ENCODE peak calls at places on chromosomes 2 and 18, in five cellular contexts. L is HCT116, N is fibroblast of lung, U is IMR-90, R is sigmoid colon. I is an unnamed sample.

GRCh38 chr2:229856416-229856815 is 65.4 kb downstream of the TRIP12 start:
- DNase-seq in L (no peak), N (no peak), U (no peak), R (no peak), I (no peak)

GRCh38 chr2:89763254-89763580 is 1071.7 kb downstream of the RPIA start:
- DNase-seq in L (no peak), N (no peak), U (no peak), R (peak), I (no peak)

GRCh38 chr2:147500229-147500628 is 344.6 kb upstream of the ACVR2A start:
- DNase-seq in L (no peak), N (no peak), U (no peak), R (no peak), I (no peak)

GRCh38 chr2:8452979-8453903 is 228.6 kb upstream of the ID2 start:
- DNase-seq in L (no peak), N (peak), U (peak), R (peak), I (peak)

GRCh38 chr2:194720461-194720860 is 936.6 kb upstream of the SLC39A10 start:
- DNase-seq in L (no peak), N (no peak), U (no peak), R (no peak), I (no peak)

GRCh38 chr2:132522901-132523300 is 106.3 kb downstream of the GPR39 start:
- DNase-seq in L (no peak), N (no peak), U (no peak), R (no peak), I (no peak)

GRCh38 chr2:24892928-24893327 is 27.1 kb downstream of the ADCY3 start:
- DNase-seq in L (no peak), N (peak), U (peak), R (no peak), I (no peak)

GRCh38 chr18:10162340-10162739 is 248.5 kb downstream of the VAPA start:
- DNase-seq in L (no peak), N (no peak), U (no peak), R (no peak), I (no peak)

GRCh38 chr18:48913201-48913600 is 37.6 kb downstream of the SMAD7 start:
- DNase-seq in L (no peak), N (no peak), U (no peak), R (peak), I (no peak)

GRCh38 chr2:240781471-240782220 is 38.4 kb downstream of the KIF1A start:
- DNase-seq in L (no peak), N (no peak), U (no peak), R (peak), I (no peak)

GRCh38 chr18:55351980-55352714 is 235.8 kb downstream of the TCF4 start:
- DNase-seq in L (no peak), N (no peak), U (peak), R (no peak), I (no peak)

GRCh38 chr2:113156278-113157107 is 17.3 kb upstream of the PSD4 start:
- DNase-seq in L (peak), N (peak), U (no peak), R (no peak), I (peak)

GRCh38 chr2:196955036-196955435 is 28.5 kb upstream of the PGAP1 start:
- DNase-seq in L (no peak), N (no peak), U (no peak), R (no peak), I (no peak)

GRCh38 chr18:36850527-36851201 is 21.7 kb downstream of the KIAA1328 start:
- DNase-seq in L (peak), N (peak), U (peak), R (no peak), I (peak)

GRCh38 chr18:75132931-75133525 is 75.9 kb downstream of the PTGR3 start:
- DNase-seq in L (no peak), N (no peak), U (no peak), R (no peak), I (no peak)

GRCh38 chr18:21833619-21834300 is 93.2 kb downstream of the MIB1 start:
- DNase-seq in L (no peak), N (no peak), U (no peak), R (no peak), I (no peak)

GRCh38 chr2:144509548-144510205 is 10.2 kb downstream of the ZEB2 start:
- DNase-seq in L (no peak), N (peak), U (no peak), R (no peak), I (peak)
- H3K4me3 ChIP-seq in L (no peak), N (peak), U (no peak), R (no peak), I (no peak)

GRCh38 chr2:160406591-160407392 is 86.8 kb downstream of the RBMS1 start:
- DNase-seq in L (peak), N (peak), U (peak), R (peak), I (peak)

GRCh38 chr2:160409480-160409879 is 84.1 kb downstream of the RBMS1 start:
- DNase-seq in L (no peak), N (no peak), U (no peak), R (no peak), I (no peak)

GRCh38 chr2:160407393-160408204 is 86.0 kb downstream of the RBMS1 start:
- DNase-seq in L (no peak), N (peak), U (peak), R (peak), I (peak)

GRCh38 chr2:160408205-160408561 is 85.4 kb downstream of the RBMS1 start:
- DNase-seq in L (no peak), N (no peak), U (no peak), R (no peak), I (no peak)

GRCh38 chr2:160408575-160409291 is 84.9 kb downstream of the RBMS1 start:
- DNase-seq in L (no peak), N (no peak), U (no peak), R (no peak), I (no peak)
- TF ChIP-seq CTCF in L (no peak), N (no peak), U (no peak), R (no peak), I (no peak)

GRCh38 chr2:28582152-28582551 is 86.3 kb downstream of the PLB1 start:
- DNase-seq in L (no peak), N (no peak), U (no peak), R (peak), I (no peak)

GRCh38 chr2:28586864-28587263 is 91.0 kb downstream of the PLB1 start:
- DNase-seq in L (no peak), N (no peak), U (no peak), R (peak), I (no peak)

GRCh38 chr2:28582595-28582994 is 86.7 kb downstream of the PLB1 start:
- DNase-seq in L (no peak), N (no peak), U (no peak), R (peak), I (no peak)

GRCh38 chr2:28581312-28581711 is 85.5 kb downstream of the PLB1 start:
- DNase-seq in L (no peak), N (no peak), U (no peak), R (peak), I (no peak)

GRCh38 chr2:28583899-28584553 is 88.2 kb downstream of the PLB1 start:
- DNase-seq in L (peak), N (peak), U (peak), R (peak), I (peak)
- H3K4me3 ChIP-seq in L (peak), N (peak), U (peak), R (no peak), I (no peak)

GRCh38 chr2:6264198-6264597 is 572.0 kb downstream of the SOX11 start:
- DNase-seq in L (no peak), N (no peak), U (no peak), R (no peak), I (no peak)
- TF ChIP-seq CTCF in L (no peak), N (no peak), U (no peak), R (no peak), I (no peak)

DNA sequence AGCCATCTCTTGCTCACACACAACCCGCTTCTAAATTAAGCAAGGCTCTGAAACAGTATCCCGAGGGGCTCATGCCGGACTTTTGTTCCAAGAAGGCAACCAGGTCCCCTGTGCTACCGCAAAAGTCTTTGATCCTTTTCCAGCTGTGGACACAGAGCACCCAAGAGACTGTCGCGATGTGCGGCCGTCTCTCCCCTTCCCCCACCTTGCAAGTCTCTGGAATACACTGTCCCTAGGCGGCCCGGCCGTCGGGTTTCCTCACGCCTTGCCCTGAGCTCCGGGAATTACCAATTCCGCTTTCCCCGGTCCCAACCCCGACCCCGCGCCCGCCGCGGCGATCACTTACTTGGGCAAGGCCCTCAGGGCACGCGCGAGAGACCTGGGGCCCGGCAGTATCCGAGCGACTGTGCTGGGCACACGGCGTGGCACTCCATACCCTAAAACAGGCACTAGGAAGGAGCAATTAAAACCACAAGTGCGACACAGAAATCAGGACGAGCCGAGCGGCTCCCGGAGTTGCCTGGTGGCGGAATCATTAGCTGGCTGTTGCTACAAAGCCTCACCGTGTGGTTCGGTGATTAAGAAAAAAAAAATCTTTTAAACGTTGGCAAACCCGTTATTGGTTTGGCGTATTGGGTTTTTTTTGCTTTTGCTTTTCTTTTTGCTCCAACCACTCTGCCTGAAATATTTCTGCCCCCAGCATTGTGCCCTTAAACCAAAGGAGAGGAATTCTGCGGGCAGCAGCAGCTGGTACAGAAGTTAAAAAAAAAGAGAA is 2.2 kb upstream of the DLX1 start:
- DNase-seq in L (no peak), N (no peak), U (no peak), R (no peak), I (no peak)
- H3K4me3 ChIP-seq in L (no peak), N (no peak), U (no peak), R (peak), I (no peak)

GRCh38 chr2:171811229-171811628 is 82.8 kb downstream of the SLC25A12 start:
- DNase-seq in L (peak), N (peak), U (peak), R (no peak), I (peak)
- TF ChIP-seq CTCF in L (peak), N (peak), U (peak), R (peak), I (peak)

GRCh38 chr2:222904557-222905258 is 43.9 kb downstream of the ACSL3 start:
- DNase-seq in L (no peak), N (peak), U (peak), R (no peak), I (peak)
- H3K4me3 ChIP-seq in L (no peak), N (no peak), U (no peak), R (no peak), I (no peak)

GRCh38 chr2:120230515-120231471 is 7.6 kb upstream of the TMEM185B start:
- DNase-seq in L (no peak), N (no peak), U (no peak), R (peak), I (no peak)

GRCh38 chr2:120231564-120231973 is 8.4 kb upstream of the TMEM185B start:
- DNase-seq in L (no peak), N (no peak), U (no peak), R (no peak), I (no peak)

GRCh38 chr2:120231974-120232635 is 8.9 kb upstream of the TMEM185B start:
- DNase-seq in L (no peak), N (peak), U (peak), R (peak), I (no peak)

GRCh38 chr2:120235681-120236080 is 12.5 kb upstream of the TMEM185B start:
- DNase-seq in L (no peak), N (no peak), U (no peak), R (no peak), I (no peak)

GRCh38 chr2:120233292-120233691 is 10.1 kb upstream of the TMEM185B start:
- DNase-seq in L (no peak), N (no peak), U (no peak), R (peak), I (no peak)
- TF ChIP-seq CTCF in L (no peak), N (no peak), U (no peak), R (no peak), I (no peak)

GRCh38 chr18:12779456-12779855 is 76.6 kb downstream of the PSMG2 start:
- DNase-seq in L (no peak), N (no peak), U (no peak), R (no peak), I (no peak)

GRCh38 chr18:12774982-12775381 is 72.1 kb downstream of the PSMG2 start:
- DNase-seq in L (no peak), N (no peak), U (no peak), R (no peak), I (no peak)

GRCh38 chr18:12779043-12779442 is 76.2 kb downstream of the PSMG2 start:
- DNase-seq in L (no peak), N (no peak), U (no peak), R (no peak), I (no peak)

GRCh38 chr18:12776821-12777471 is 74.1 kb downstream of the PSMG2 start:
- DNase-seq in L (no peak), N (no peak), U (no peak), R (no peak), I (no peak)

GRCh38 chr18:12777543-12777942 is 74.7 kb downstream of the PSMG2 start:
- DNase-seq in L (no peak), N (no peak), U (no peak), R (no peak), I (no peak)
- H3K4me3 ChIP-seq in L (no peak), N (no peak), U (no peak), R (peak), I (no peak)

DNA sequence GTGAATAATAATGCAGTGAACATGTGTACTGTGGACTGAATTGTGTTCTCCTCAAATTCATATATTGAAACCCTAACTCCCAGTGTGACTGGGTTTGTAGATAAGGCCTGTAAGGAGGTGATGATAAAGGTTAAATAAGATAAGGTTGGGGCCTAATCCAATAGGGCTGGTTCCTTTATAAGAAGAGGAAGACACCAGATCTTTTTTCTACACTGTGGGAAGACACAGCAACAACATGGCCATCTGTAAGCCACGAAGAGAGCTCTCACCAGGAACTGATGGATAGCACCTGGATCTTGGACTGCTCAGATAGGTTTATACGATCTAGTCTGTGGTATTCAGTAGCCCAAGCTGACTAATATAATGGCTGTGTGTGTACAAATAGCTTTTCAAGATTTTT is 66.8 kb downstream of the BMPR2 start:
- DNase-seq in L (no peak), N (peak), U (peak), R (no peak), I (no peak)
- TF ChIP-seq CTCF in L (no peak), N (no peak), U (no peak), R (no peak), I (no peak)